ENCODE peak calls at places on chromosomes 11 and 22, in ten cellular contexts. C is mammary epithelial cell, A is HCT116, J is endothelial cell of umbilical vein, V is H9, R is keratinocyte, O is MM.1S, G is HepG2, U is fibroblast of lung, L is GM23338. D is an unnamed sample.

GRCh38 chr11:122853971-122854446 is 15.7 kb downstream of the CRTAM start:
- DNase-seq in C (peak), A (peak), J (peak), V (peak), R (no peak), O (peak), G (peak), U (peak), L (peak), D (peak)

GRCh38 chr11:69022268-69022667 is 9.2 kb upstream of the MRGPRF start:
- DNase-seq in C (no peak), A (no peak), J (no peak), V (no peak), R (no peak), O (no peak), G (no peak), U (no peak), L (no peak), D (no peak)

GRCh38 chr11:12377106-12377823 is at the start of gene PARVA:
- DNase-seq in C (peak), A (peak), J (peak), V (peak), R (no peak), O (no peak), G (peak), U (peak), L (peak), D (no peak)

GRCh38 chr11:10777393-10777793 is 26.3 kb downstream of the CTR9 start:
- DNase-seq in C (no peak), A (no peak), J (no peak), V (no peak), R (no peak), O (no peak), G (peak), U (no peak), L (no peak), D (no peak)

GRCh38 chr11:128757235-128757711 is 63.4 kb downstream of the FLI1 start:
- DNase-seq in C (peak), A (peak), J (peak), V (peak), R (no peak), O (peak), G (no peak), U (peak), L (peak), D (peak)

GRCh38 chr22:46422896-46423295 is 87.4 kb downstream of the TRMU start:
- DNase-seq in C (no peak), A (no peak), J (no peak), V (no peak), R (no peak), O (no peak), G (no peak), U (no peak), L (no peak), D (no peak)

GRCh38 chr11:115817844-115818565 is 313.8 kb upstream of the CADM1 start:
- DNase-seq in C (no peak), A (no peak), J (no peak), V (no peak), R (no peak), O (no peak), G (no peak), U (no peak), L (peak), D (no peak)

GRCh38 chr22:30286813-30287625 is 2.3 kb downstream of the CASTOR1 start:
- DNase-seq in C (peak), A (no peak), J (peak), V (peak), R (no peak), O (peak), G (peak), U (peak), L (peak), D (peak)

GRCh38 chr11:69651834-69652620 is 11.1 kb downstream of the CCND1 start:
- DNase-seq in C (no peak), A (no peak), J (no peak), V (no peak), R (no peak), O (no peak), G (no peak), U (no peak), L (no peak), D (no peak)

GRCh38 chr11:61129608-61130523 is 27.6 kb downstream of the CD5 start:
- DNase-seq in C (peak), A (peak), J (peak), V (peak), R (peak), O (peak), G (peak), U (peak), L (peak), D (peak)

GRCh38 chr11:76248210-76248609 is 41.9 kb upstream of the WNT11 start:
- DNase-seq in C (no peak), A (no peak), J (peak), V (peak), R (no peak), O (no peak), G (no peak), U (no peak), L (peak), D (peak)

GRCh38 chr11:94134651-94135512 is 6.2 kb downstream of the PANX1 start:
- DNase-seq in C (peak), A (no peak), J (peak), V (no peak), R (no peak), O (no peak), G (no peak), U (peak), L (no peak), D (no peak)

GRCh38 chr11:66595245-66595904 is 2.4 kb downstream of the CCS start:
- DNase-seq in C (no peak), A (no peak), J (no peak), V (no peak), R (no peak), O (no peak), G (no peak), U (peak), L (no peak), D (no peak)

GRCh38 chr11:2526808-2527381 is 82.1 kb downstream of the KCNQ1 start:
- DNase-seq in C (no peak), A (no peak), J (no peak), V (peak), R (no peak), O (peak), G (no peak), U (no peak), L (peak), D (peak)

GRCh38 chr11:2529173-2529572 is 84.4 kb downstream of the KCNQ1 start:
- DNase-seq in C (no peak), A (no peak), J (no peak), V (no peak), R (no peak), O (no peak), G (no peak), U (no peak), L (no peak), D (no peak)

GRCh38 chr11:2525941-2526807 is 81.4 kb downstream of the KCNQ1 start:
- DNase-seq in C (no peak), A (no peak), J (no peak), V (peak), R (no peak), O (no peak), G (no peak), U (no peak), L (no peak), D (no peak)

GRCh38 chr11:2528301-2529050 is 83.7 kb downstream of the KCNQ1 start:
- DNase-seq in C (no peak), A (no peak), J (no peak), V (no peak), R (no peak), O (no peak), G (no peak), U (no peak), L (no peak), D (no peak)

GRCh38 chr11:2527621-2528291 is 82.9 kb downstream of the KCNQ1 start:
- DNase-seq in C (no peak), A (no peak), J (no peak), V (no peak), R (no peak), O (no peak), G (no peak), U (no peak), L (no peak), D (no peak)
- H3K4me2 ChIP-seq in C (no peak), A (no peak), J (no peak), V (no peak), R (no peak), O (peak), G (no peak), U (no peak), L (no peak), D (no peak)

GRCh38 chr11:57249384-57250319 is 12.6 kb upstream of the APLNR start:
- DNase-seq in C (peak), A (peak), J (peak), V (no peak), R (peak), O (peak), G (peak), U (peak), L (peak), D (peak)
- H2AFZ ChIP-seq in C (peak), A (no peak), J (peak), V (no peak), R (no peak), O (no peak), G (no peak), U (no peak), L (peak), D (no peak)

DNA sequence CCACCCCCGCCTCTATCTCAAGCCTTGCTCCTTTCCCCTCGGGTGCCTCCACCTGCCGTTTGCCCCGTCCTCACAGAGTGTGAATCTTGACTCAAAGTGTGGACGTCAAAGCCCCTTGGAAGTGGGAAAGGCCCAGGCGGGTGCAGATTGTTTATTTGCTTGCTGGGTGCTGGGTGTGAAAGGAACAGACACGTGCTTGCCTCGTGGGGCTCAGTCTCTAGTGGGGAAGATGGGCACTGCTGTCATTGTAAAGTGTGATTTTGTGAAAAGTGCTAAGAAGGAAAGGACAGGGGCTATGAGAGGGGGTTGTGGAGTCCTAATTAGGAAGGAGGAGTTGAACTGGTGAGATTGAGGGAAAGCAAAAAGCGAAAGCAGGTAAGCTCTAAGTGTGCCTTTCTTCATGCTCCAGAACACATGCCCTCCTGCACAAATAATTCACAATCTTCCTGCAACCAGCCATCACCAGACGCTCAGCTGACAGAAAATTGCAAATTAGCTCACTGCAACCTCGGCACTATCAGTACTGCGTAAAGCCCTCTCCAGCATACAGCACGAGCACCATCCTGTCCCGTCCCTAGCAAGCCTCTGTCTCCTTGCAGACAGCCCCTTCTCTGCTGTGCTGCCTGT is 9.7 kb upstream of the GCAT start:
- DNase-seq in C (no peak), A (no peak), J (no peak), V (peak), R (no peak), O (no peak), G (no peak), U (no peak), L (no peak), D (no peak)
- H3K4me2 ChIP-seq in C (no peak), A (no peak), J (no peak), V (no peak), R (no peak), O (no peak), G (peak), U (no peak), L (no peak), D (peak)

GRCh38 chr11:1896895-1897294 is 5.2 kb upstream of the PRR33 start:
- DNase-seq in C (no peak), A (no peak), J (no peak), V (no peak), R (no peak), O (no peak), G (no peak), U (no peak), L (no peak), D (no peak)
- H2AFZ ChIP-seq in C (no peak), A (no peak), J (no peak), V (no peak), R (no peak), O (no peak), G (no peak), U (no peak), L (peak), D (no peak)